ENCODE peak calls at places on chromosomes 13 and 19, in six cellular contexts. J, R, C, A, I and O are unnamed samples.

GRCh38 chr19:38507551-38508127 is 74.1 kb downstream of the RYR1 start:
- DNase-seq in J (no peak), R (no peak), C (no peak), A (no peak), I (no peak), O (no peak)

GRCh38 chr19:13256918-13257317 is 106.7 kb downstream of the IER2 start:
- DNase-seq in J (no peak), R (no peak), C (no peak), A (no peak), I (no peak), O (no peak)

GRCh38 chr13:42544246-42544915 is 29.6 kb upstream of the TNFSF11 start:
- DNase-seq in J (no peak), R (no peak), C (no peak), A (no peak), I (no peak), O (no peak)

GRCh38 chr13:109647046-109647445 is 139.3 kb downstream of the IRS2 start:
- DNase-seq in J (no peak), R (no peak), C (no peak), A (no peak), I (no peak), O (no peak)

GRCh38 chr19:19866599-19867248 is 1.0 kb downstream of the ZNF253 start:
- DNase-seq in J (peak; percentile 61), R (peak; percentile 95), C (peak; percentile 58), A (peak; percentile 15), I (peak; percentile 83), O (peak; percentile 76)

GRCh38 chr19:1861599-1862031 is 1.8 kb downstream of the KLF16 start:
- DNase-seq in J (no peak), R (no peak), C (no peak), A (no peak), I (no peak), O (no peak)

GRCh38 chr19:53989600-53990533 is 1.6 kb upstream of the CACNG6 start:
- DNase-seq in J (no peak), R (peak; percentile 18), C (no peak), A (no peak), I (no peak), O (no peak)

GRCh38 chr13:50400930-50401553 is 385.8 kb downstream of the KCNRG start:
- DNase-seq in J (no peak), R (no peak), C (peak; percentile 5), A (no peak), I (no peak), O (no peak)

GRCh38 chr19:46841458-46842083 is 9.1 kb downstream of the AP2S1 start:
- DNase-seq in J (peak; percentile 14), R (no peak), C (no peak), A (no peak), I (no peak), O (no peak)

GRCh38 chr13:110714798-110715394 is 1.4 kb downstream of the ING1 start:
- DNase-seq in J (no peak), R (peak; percentile 64), C (peak; percentile 20), A (no peak), I (peak; percentile 71), O (peak; percentile 49)

GRCh38 chr13:44096906-44097305 is 217.2 kb downstream of the LACC1 start:
- DNase-seq in J (no peak), R (no peak), C (no peak), A (no peak), I (no peak), O (no peak)

GRCh38 chr13:44104969-44105368 is 225.3 kb downstream of the LACC1 start:
- DNase-seq in J (no peak), R (no peak), C (no peak), A (no peak), I (no peak), O (no peak)

GRCh38 chr13:44103721-44104490 is 224.2 kb downstream of the LACC1 start:
- DNase-seq in J (no peak), R (no peak), C (no peak), A (no peak), I (no peak), O (no peak)

GRCh38 chr13:44098559-44098958 is 218.9 kb downstream of the LACC1 start:
- DNase-seq in J (no peak), R (no peak), C (no peak), A (no peak), I (no peak), O (no peak)

DNA sequence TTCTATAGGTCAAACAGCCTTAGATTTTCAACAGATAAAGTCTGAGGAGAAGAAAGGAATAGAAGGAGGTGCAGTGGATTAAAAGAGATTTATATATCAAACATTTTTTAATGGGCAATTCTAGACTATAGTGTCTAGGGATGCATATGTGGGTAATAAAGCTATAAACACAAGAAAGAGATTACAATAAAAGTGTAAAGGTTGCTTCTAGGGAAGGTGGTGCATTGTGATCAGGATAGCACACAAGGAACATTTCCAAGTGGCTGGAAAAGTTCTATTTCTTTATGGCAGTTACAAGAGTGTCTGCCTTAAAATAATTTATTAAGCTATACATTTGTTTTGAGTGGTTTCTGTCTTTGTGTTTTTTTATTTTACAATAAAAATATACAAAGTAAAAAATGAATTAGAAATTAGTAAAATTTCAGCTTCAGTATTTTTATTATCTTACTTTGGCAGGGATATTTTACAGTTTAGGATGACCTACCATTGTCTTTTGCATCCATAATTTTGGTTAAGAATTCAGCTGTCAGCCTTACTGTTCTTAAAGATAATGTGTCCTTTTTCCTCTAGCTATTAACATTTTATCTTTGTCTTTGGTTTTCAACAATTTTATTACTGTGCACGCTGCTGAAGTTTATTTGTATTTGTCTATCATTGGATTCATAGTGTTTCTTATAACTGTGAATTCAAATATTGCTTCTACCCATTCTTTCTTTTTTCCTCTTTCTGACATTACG is 221.8 kb downstream of the LACC1 start:
- DNase-seq in J (no peak), R (no peak), C (no peak), A (no peak), I (no peak), O (no peak)
- TF ChIP-seq CREB1 in J (no peak), R (no peak), C (no peak), A (no peak), I (no peak), O (no peak)

GRCh38 chr19:41688687-41689086 is 617 bp upstream of the CEACAM7 start:
- DNase-seq in J (no peak), R (no peak), C (no peak), A (no peak), I (no peak), O (no peak)

GRCh38 chr19:41691268-41691970 is 3.3 kb upstream of the CEACAM7 start:
- DNase-seq in J (peak; percentile 64), R (peak; percentile 78), C (no peak), A (no peak), I (peak; percentile 58), O (peak; percentile 69)

GRCh38 chr19:41688098-41688497 is at the start of gene CEACAM7:
- DNase-seq in J (no peak), R (peak; percentile 16), C (no peak), A (no peak), I (no peak), O (no peak)

GRCh38 chr19:41690801-41691065 is 2.7 kb upstream of the CEACAM7 start:
- DNase-seq in J (no peak), R (no peak), C (no peak), A (no peak), I (no peak), O (no peak)

GRCh38 chr19:41689993-41690800 is 2.1 kb upstream of the CEACAM7 start:
- DNase-seq in J (no peak), R (peak; percentile 10), C (no peak), A (no peak), I (no peak), O (no peak)
- TF ChIP-seq CTCF in J (no peak), R (no peak), C (no peak), A (no peak), I (no peak), O (no peak)

DNA sequence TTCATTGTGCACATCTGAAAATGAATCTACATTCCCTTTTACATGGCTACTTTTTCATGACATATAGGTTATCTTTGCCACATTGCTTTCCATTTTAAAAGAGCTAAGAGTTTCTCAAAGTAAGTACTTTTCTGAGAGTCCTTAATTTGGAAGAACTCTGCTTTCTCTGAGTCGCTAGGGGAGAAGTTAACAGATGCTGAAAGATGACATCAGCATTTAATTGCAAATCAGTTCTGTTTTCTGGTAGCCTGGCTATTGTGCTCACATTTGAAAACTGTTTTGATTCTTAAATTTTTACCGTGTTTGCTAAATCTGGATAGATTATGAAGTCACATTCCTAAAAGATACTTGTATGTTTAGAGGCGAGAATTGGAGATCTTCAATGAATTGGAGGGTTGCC is 107.7 kb upstream of the C1QTNF9B start:
- DNase-seq in J (no peak), R (no peak), C (no peak), A (no peak), I (no peak), O (no peak)
- TF ChIP-seq CREB1 in J (no peak), R (no peak), C (no peak), A (no peak), I (no peak), O (no peak)

DNA sequence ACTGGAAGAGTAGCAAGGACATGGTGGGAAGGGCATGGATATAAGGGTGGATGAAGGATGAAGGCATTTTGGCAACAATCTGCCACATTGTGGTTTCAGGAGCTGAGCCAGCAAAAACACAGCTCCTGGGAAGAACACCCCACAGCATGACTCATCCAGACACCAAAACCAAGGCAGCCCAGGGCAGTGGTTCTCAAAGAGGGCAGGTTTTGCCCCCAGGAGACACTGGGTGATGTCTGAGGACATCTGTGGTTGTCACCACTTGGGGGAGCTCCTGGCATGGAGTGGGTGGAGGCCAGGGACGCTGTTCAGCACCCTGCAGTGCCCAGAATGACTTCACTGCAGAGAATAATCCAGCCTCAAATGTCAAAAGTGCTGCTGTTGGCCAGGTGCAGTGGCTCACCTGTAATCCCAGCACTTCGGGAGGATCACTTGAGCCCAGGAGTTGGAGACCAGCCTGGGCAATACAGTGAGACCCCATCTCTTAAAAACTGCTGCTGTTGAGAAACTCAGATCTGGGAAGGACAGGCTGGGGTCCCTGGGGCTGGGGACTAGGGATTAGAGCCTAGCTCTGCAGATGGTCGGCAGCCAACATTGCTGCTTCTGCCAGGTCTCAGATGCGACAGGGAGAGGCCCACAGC is 16.1 kb downstream of the ZFR2 start:
- DNase-seq in J (peak; percentile 39), R (no peak), C (peak; percentile 31), A (no peak), I (peak; percentile 59), O (peak; percentile 31)
- TF ChIP-seq CTCF in J (peak; percentile 82), R (peak; percentile 28), C (peak; percentile 66), A (peak; percentile 15), I (peak; percentile 38), O (no peak)